ENCODE peak calls at places on chromosome 21, in six cellular contexts. One of them, this sample, is unnamed.

GRCh38 chr21:45942755-45943629 is 38.6 kb upstream of the COL6A1 start:
- DNase-seq in GM12892: no peak
- DNase-seq in mucosa of gallbladder: no peak
- DNase-seq in stimulated activated CD8-positive, alpha-beta memory T cell treated with anti-CD3 and anti-CD28 coated beads, Interleukin-7, amount 100 ng/mL, for 1 hour: no peak
- DNase-seq in MCF 10A: no peak
- DNase-seq in endothelial cell: no peak
- DNase-seq in this sample: no peak

GRCh38 chr21:42560517-42561179 is 47.0 kb downstream of the SLC37A1 start:
- DNase-seq in stimulated activated CD8-positive, alpha-beta memory T cell treated with anti-CD3 and anti-CD28 coated beads, Interleukin-7, amount 100 ng/mL, for 1 hour: no peak
- DNase-seq in MCF 10A: no peak
- DNase-seq in endothelial cell: no peak
- DNase-seq in GM12892: no peak
- DNase-seq in mucosa of gallbladder: no peak
- DNase-seq in this sample: no peak

GRCh38 chr21:38773108-38774061 is 32.3 kb upstream of the ETS2 start:
- DNase-seq in GM12892: no peak
- DNase-seq in MCF 10A: peak
- DNase-seq in stimulated activated CD8-positive, alpha-beta memory T cell treated with anti-CD3 and anti-CD28 coated beads, Interleukin-7, amount 100 ng/mL, for 1 hour: no peak
- DNase-seq in endothelial cell: no peak
- DNase-seq in mucosa of gallbladder: no peak
- DNase-seq in this sample: no peak

GRCh38 chr21:36859744-36860501 is 106.5 kb downstream of the HLCS start:
- DNase-seq in GM12892: peak
- DNase-seq in mucosa of gallbladder: peak
- DNase-seq in MCF 10A: peak
- DNase-seq in stimulated activated CD8-positive, alpha-beta memory T cell treated with anti-CD3 and anti-CD28 coated beads, Interleukin-7, amount 100 ng/mL, for 1 hour: peak
- DNase-seq in endothelial cell: no peak
- DNase-seq in this sample: peak

GRCh38 chr21:34693192-34693810 is 24.5 kb downstream of the CLIC6 start:
- DNase-seq in GM12892: no peak
- DNase-seq in MCF 10A: peak
- DNase-seq in endothelial cell: peak
- DNase-seq in stimulated activated CD8-positive, alpha-beta memory T cell treated with anti-CD3 and anti-CD28 coated beads, Interleukin-7, amount 100 ng/mL, for 1 hour: no peak
- DNase-seq in mucosa of gallbladder: peak
- DNase-seq in this sample: no peak

GRCh38 chr21:37276377-37276776 is 9.2 kb upstream of the VPS26C start:
- DNase-seq in GM12892: no peak
- DNase-seq in MCF 10A: no peak
- DNase-seq in stimulated activated CD8-positive, alpha-beta memory T cell treated with anti-CD3 and anti-CD28 coated beads, Interleukin-7, amount 100 ng/mL, for 1 hour: no peak
- DNase-seq in mucosa of gallbladder: no peak
- DNase-seq in endothelial cell: no peak
- DNase-seq in this sample: no peak

GRCh38 chr21:42508371-42508770 is 5.3 kb upstream of the SLC37A1 start:
- DNase-seq in MCF 10A: no peak
- DNase-seq in mucosa of gallbladder: no peak
- DNase-seq in GM12892: no peak
- DNase-seq in stimulated activated CD8-positive, alpha-beta memory T cell treated with anti-CD3 and anti-CD28 coated beads, Interleukin-7, amount 100 ng/mL, for 1 hour: no peak
- DNase-seq in endothelial cell: no peak
- DNase-seq in this sample: no peak

GRCh38 chr21:42234464-42235241 is 15.7 kb downstream of the ABCG1 start:
- DNase-seq in MCF 10A: peak
- DNase-seq in endothelial cell: peak
- DNase-seq in mucosa of gallbladder: peak
- DNase-seq in stimulated activated CD8-positive, alpha-beta memory T cell treated with anti-CD3 and anti-CD28 coated beads, Interleukin-7, amount 100 ng/mL, for 1 hour: peak
- DNase-seq in GM12892: peak
- DNase-seq in this sample: peak

GRCh38 chr21:30689822-30690221 is 28.8 kb downstream of the KRTAP21-3 start:
- DNase-seq in MCF 10A: no peak
- DNase-seq in stimulated activated CD8-positive, alpha-beta memory T cell treated with anti-CD3 and anti-CD28 coated beads, Interleukin-7, amount 100 ng/mL, for 1 hour: no peak
- DNase-seq in mucosa of gallbladder: no peak
- DNase-seq in GM12892: no peak
- DNase-seq in endothelial cell: no peak
- DNase-seq in this sample: no peak

GRCh38 chr21:37450385-37451044 is 83.9 kb downstream of the DYRK1A start:
- DNase-seq in stimulated activated CD8-positive, alpha-beta memory T cell treated with anti-CD3 and anti-CD28 coated beads, Interleukin-7, amount 100 ng/mL, for 1 hour: no peak
- DNase-seq in MCF 10A: peak
- DNase-seq in GM12892: no peak
- DNase-seq in endothelial cell: no peak
- DNase-seq in mucosa of gallbladder: no peak
- DNase-seq in this sample: no peak

GRCh38 chr21:42248241-42248640 is 29.3 kb downstream of the ABCG1 start:
- DNase-seq in GM12892: no peak
- DNase-seq in mucosa of gallbladder: no peak
- DNase-seq in stimulated activated CD8-positive, alpha-beta memory T cell treated with anti-CD3 and anti-CD28 coated beads, Interleukin-7, amount 100 ng/mL, for 1 hour: no peak
- DNase-seq in endothelial cell: no peak
- DNase-seq in MCF 10A: no peak
- DNase-seq in this sample: no peak

GRCh38 chr21:27275294-27275927 is 308.5 kb upstream of the ADAMTS5 start:
- DNase-seq in stimulated activated CD8-positive, alpha-beta memory T cell treated with anti-CD3 and anti-CD28 coated beads, Interleukin-7, amount 100 ng/mL, for 1 hour: no peak
- DNase-seq in MCF 10A: peak
- DNase-seq in GM12892: no peak
- DNase-seq in endothelial cell: no peak
- DNase-seq in mucosa of gallbladder: no peak
- DNase-seq in this sample: no peak

GRCh38 chr21:16291296-16291695 is 561.5 kb downstream of the USP25 start:
- DNase-seq in GM12892: no peak
- DNase-seq in endothelial cell: no peak
- DNase-seq in MCF 10A: no peak
- DNase-seq in mucosa of gallbladder: no peak
- DNase-seq in stimulated activated CD8-positive, alpha-beta memory T cell treated with anti-CD3 and anti-CD28 coated beads, Interleukin-7, amount 100 ng/mL, for 1 hour: no peak
- DNase-seq in this sample: no peak

GRCh38 chr21:45303111-45303615 is 15.5 kb upstream of the POFUT2 start:
- DNase-seq in endothelial cell: no peak
- DNase-seq in GM12892: no peak
- DNase-seq in stimulated activated CD8-positive, alpha-beta memory T cell treated with anti-CD3 and anti-CD28 coated beads, Interleukin-7, amount 100 ng/mL, for 1 hour: no peak
- DNase-seq in MCF 10A: no peak
- DNase-seq in mucosa of gallbladder: no peak
- DNase-seq in this sample: no peak

GRCh38 chr21:46116189-46116845 is 18.4 kb downstream of the COL6A2 start:
- DNase-seq in MCF 10A: no peak
- DNase-seq in stimulated activated CD8-positive, alpha-beta memory T cell treated with anti-CD3 and anti-CD28 coated beads, Interleukin-7, amount 100 ng/mL, for 1 hour: no peak
- DNase-seq in GM12892: peak
- DNase-seq in mucosa of gallbladder: no peak
- DNase-seq in endothelial cell: peak
- DNase-seq in this sample: peak

GRCh38 chr21:17343055-17343454 is 169.8 kb upstream of the CXADR start:
- DNase-seq in stimulated activated CD8-positive, alpha-beta memory T cell treated with anti-CD3 and anti-CD28 coated beads, Interleukin-7, amount 100 ng/mL, for 1 hour: no peak
- DNase-seq in endothelial cell: peak
- DNase-seq in GM12892: no peak
- DNase-seq in MCF 10A: peak
- DNase-seq in mucosa of gallbladder: no peak
- DNase-seq in this sample: no peak

GRCh38 chr21:45011426-45011825 is 63.0 kb upstream of the ADARB1 start:
- DNase-seq in stimulated activated CD8-positive, alpha-beta memory T cell treated with anti-CD3 and anti-CD28 coated beads, Interleukin-7, amount 100 ng/mL, for 1 hour: no peak
- DNase-seq in mucosa of gallbladder: no peak
- DNase-seq in endothelial cell: no peak
- DNase-seq in MCF 10A: no peak
- DNase-seq in GM12892: no peak
- DNase-seq in this sample: no peak

GRCh38 chr21:34344058-34344425 is 19.8 kb upstream of the KCNE2 start:
- DNase-seq in MCF 10A: no peak
- DNase-seq in endothelial cell: no peak
- DNase-seq in mucosa of gallbladder: no peak
- DNase-seq in GM12892: no peak
- DNase-seq in stimulated activated CD8-positive, alpha-beta memory T cell treated with anti-CD3 and anti-CD28 coated beads, Interleukin-7, amount 100 ng/mL, for 1 hour: no peak
- DNase-seq in this sample: no peak

GRCh38 chr21:33403786-33404571 is 766 bp downstream of the IFNGR2 start:
- DNase-seq in MCF 10A: peak
- DNase-seq in mucosa of gallbladder: peak
- DNase-seq in endothelial cell: peak
- DNase-seq in stimulated activated CD8-positive, alpha-beta memory T cell treated with anti-CD3 and anti-CD28 coated beads, Interleukin-7, amount 100 ng/mL, for 1 hour: no peak
- DNase-seq in GM12892: peak
- DNase-seq in this sample: peak

GRCh38 chr21:42527127-42527488 is 13.5 kb downstream of the SLC37A1 start:
- DNase-seq in GM12892: no peak
- DNase-seq in stimulated activated CD8-positive, alpha-beta memory T cell treated with anti-CD3 and anti-CD28 coated beads, Interleukin-7, amount 100 ng/mL, for 1 hour: no peak
- DNase-seq in MCF 10A: no peak
- DNase-seq in endothelial cell: no peak
- DNase-seq in mucosa of gallbladder: no peak
- DNase-seq in this sample: no peak

GRCh38 chr21:38323721-38324591 is 67.2 kb downstream of the KCNJ15 start:
- DNase-seq in GM12892: no peak
- DNase-seq in MCF 10A: peak
- DNase-seq in mucosa of gallbladder: no peak
- DNase-seq in endothelial cell: no peak
- DNase-seq in stimulated activated CD8-positive, alpha-beta memory T cell treated with anti-CD3 and anti-CD28 coated beads, Interleukin-7, amount 100 ng/mL, for 1 hour: no peak
- DNase-seq in this sample: no peak

GRCh38 chr21:42237161-42237560 is 18.2 kb downstream of the ABCG1 start:
- DNase-seq in MCF 10A: no peak
- DNase-seq in GM12892: no peak
- DNase-seq in stimulated activated CD8-positive, alpha-beta memory T cell treated with anti-CD3 and anti-CD28 coated beads, Interleukin-7, amount 100 ng/mL, for 1 hour: no peak
- DNase-seq in endothelial cell: no peak
- DNase-seq in mucosa of gallbladder: no peak
- DNase-seq in this sample: no peak

GRCh38 chr21:42262826-42263225 is 43.9 kb downstream of the ABCG1 start:
- DNase-seq in stimulated activated CD8-positive, alpha-beta memory T cell treated with anti-CD3 and anti-CD28 coated beads, Interleukin-7, amount 100 ng/mL, for 1 hour: no peak
- DNase-seq in endothelial cell: peak
- DNase-seq in MCF 10A: peak
- DNase-seq in mucosa of gallbladder: peak
- DNase-seq in GM12892: no peak
- DNase-seq in this sample: no peak

GRCh38 chr21:23968008-23968407 is 1639.3 kb downstream of the MRPL39 start:
- DNase-seq in endothelial cell: no peak
- DNase-seq in mucosa of gallbladder: no peak
- DNase-seq in stimulated activated CD8-positive, alpha-beta memory T cell treated with anti-CD3 and anti-CD28 coated beads, Interleukin-7, amount 100 ng/mL, for 1 hour: no peak
- DNase-seq in MCF 10A: no peak
- DNase-seq in GM12892: no peak
- DNase-seq in this sample: no peak

GRCh38 chr21:35850542-35851103 is 209.7 kb downstream of the SETD4 start:
- DNase-seq in endothelial cell: no peak
- DNase-seq in GM12892: no peak
- DNase-seq in MCF 10A: no peak
- DNase-seq in stimulated activated CD8-positive, alpha-beta memory T cell treated with anti-CD3 and anti-CD28 coated beads, Interleukin-7, amount 100 ng/mL, for 1 hour: no peak
- DNase-seq in mucosa of gallbladder: no peak
- DNase-seq in this sample: no peak

GRCh38 chr21:29149771-29150425 is 19.5 kb downstream of the MAP3K7CL start:
- DNase-seq in mucosa of gallbladder: no peak
- DNase-seq in GM12892: no peak
- DNase-seq in stimulated activated CD8-positive, alpha-beta memory T cell treated with anti-CD3 and anti-CD28 coated beads, Interleukin-7, amount 100 ng/mL, for 1 hour: no peak
- DNase-seq in MCF 10A: no peak
- DNase-seq in endothelial cell: no peak
- DNase-seq in this sample: no peak

GRCh38 chr21:31780944-31781343 is 49.0 kb upstream of the SCAF4 start:
- DNase-seq in stimulated activated CD8-positive, alpha-beta memory T cell treated with anti-CD3 and anti-CD28 coated beads, Interleukin-7, amount 100 ng/mL, for 1 hour: no peak
- DNase-seq in mucosa of gallbladder: no peak
- DNase-seq in endothelial cell: no peak
- DNase-seq in MCF 10A: peak
- DNase-seq in GM12892: no peak
- DNase-seq in this sample: no peak

GRCh38 chr21:42347601-42348327 is 3.0 kb downstream of the TFF2 start:
- DNase-seq in stimulated activated CD8-positive, alpha-beta memory T cell treated with anti-CD3 and anti-CD28 coated beads, Interleukin-7, amount 100 ng/mL, for 1 hour: no peak
- DNase-seq in MCF 10A: no peak
- DNase-seq in mucosa of gallbladder: no peak
- DNase-seq in GM12892: no peak
- DNase-seq in endothelial cell: no peak
- DNase-seq in this sample: no peak

GRCh38 chr21:15775981-15776380 is 46.2 kb downstream of the USP25 start:
- DNase-seq in MCF 10A: peak
- DNase-seq in GM12892: no peak
- DNase-seq in mucosa of gallbladder: no peak
- DNase-seq in stimulated activated CD8-positive, alpha-beta memory T cell treated with anti-CD3 and anti-CD28 coated beads, Interleukin-7, amount 100 ng/mL, for 1 hour: no peak
- DNase-seq in endothelial cell: no peak
- DNase-seq in this sample: no peak

GRCh38 chr21:31201144-31201543 is 142.9 kb downstream of the TIAM1 start:
- DNase-seq in mucosa of gallbladder: no peak
- DNase-seq in MCF 10A: no peak
- DNase-seq in GM12892: no peak
- DNase-seq in stimulated activated CD8-positive, alpha-beta memory T cell treated with anti-CD3 and anti-CD28 coated beads, Interleukin-7, amount 100 ng/mL, for 1 hour: no peak
- DNase-seq in endothelial cell: no peak
- DNase-seq in this sample: no peak

GRCh38 chr21:33028759-33029511 is 3.2 kb downstream of the OLIG2 start:
- DNase-seq in stimulated activated CD8-positive, alpha-beta memory T cell treated with anti-CD3 and anti-CD28 coated beads, Interleukin-7, amount 100 ng/mL, for 1 hour: no peak
- DNase-seq in MCF 10A: no peak
- DNase-seq in mucosa of gallbladder: no peak
- DNase-seq in endothelial cell: no peak
- DNase-seq in GM12892: no peak
- DNase-seq in this sample: no peak

GRCh38 chr21:44966135-44967081 is 26.6 kb downstream of the SLX9 start:
- DNase-seq in mucosa of gallbladder: no peak
- DNase-seq in stimulated activated CD8-positive, alpha-beta memory T cell treated with anti-CD3 and anti-CD28 coated beads, Interleukin-7, amount 100 ng/mL, for 1 hour: no peak
- DNase-seq in GM12892: no peak
- DNase-seq in MCF 10A: no peak
- DNase-seq in endothelial cell: no peak
- DNase-seq in this sample: no peak

GRCh38 chr21:34147835-34148804 is 74.7 kb downstream of the MRPS6 start:
- DNase-seq in GM12892: no peak
- DNase-seq in endothelial cell: no peak
- DNase-seq in MCF 10A: no peak
- DNase-seq in mucosa of gallbladder: no peak
- DNase-seq in stimulated activated CD8-positive, alpha-beta memory T cell treated with anti-CD3 and anti-CD28 coated beads, Interleukin-7, amount 100 ng/mL, for 1 hour: no peak
- DNase-seq in this sample: no peak

GRCh38 chr21:17729455-17729854 is 89.7 kb downstream of the C21orf91 start:
- DNase-seq in mucosa of gallbladder: no peak
- DNase-seq in GM12892: no peak
- DNase-seq in stimulated activated CD8-positive, alpha-beta memory T cell treated with anti-CD3 and anti-CD28 coated beads, Interleukin-7, amount 100 ng/mL, for 1 hour: no peak
- DNase-seq in MCF 10A: no peak
- DNase-seq in endothelial cell: no peak
- DNase-seq in this sample: no peak

GRCh38 chr21:30227633-30228404 is 11.9 kb upstream of the CLDN8 start:
- DNase-seq in endothelial cell: no peak
- DNase-seq in GM12892: no peak
- DNase-seq in stimulated activated CD8-positive, alpha-beta memory T cell treated with anti-CD3 and anti-CD28 coated beads, Interleukin-7, amount 100 ng/mL, for 1 hour: no peak
- DNase-seq in mucosa of gallbladder: peak
- DNase-seq in MCF 10A: peak
- DNase-seq in this sample: no peak